ENCODE peak calls at places on chromosomes 16 and 17, in four cellular contexts. B is HEK293T, L is HepG2, Z is K562. V is an unnamed sample.

GRCh38 chr16:46859719-46860152 is 24.4 kb upstream of the GPT2 start:
- DNase-seq in B (no peak), L (peak), Z (no peak), V (no peak)

GRCh38 chr17:14010999-14011692 is 58.2 kb upstream of the COX10 start:
- DNase-seq in B (no peak), L (no peak), Z (no peak), V (no peak)

GRCh38 chr16:3640632-3641501 is 13.6 kb upstream of the DNASE1 start:
- DNase-seq in B (no peak), L (no peak), Z (peak), V (peak)

GRCh38 chr17:77693301-77693700 is 265.2 kb upstream of the TNRC6C start:
- DNase-seq in B (no peak), L (no peak), Z (no peak), V (no peak)

GRCh38 chr16:89759742-89760366 is 38.5 kb downstream of the ZNF276 start:
- DNase-seq in B (no peak), L (no peak), Z (no peak), V (no peak)

GRCh38 chr16:12502671-12503070 is 301.0 kb downstream of the CPPED1 start:
- DNase-seq in B (no peak), L (no peak), Z (no peak), V (no peak)

GRCh38 chr17:61863801-61864126 is 436 bp upstream of the BRIP1 start:
- DNase-seq in B (no peak), L (no peak), Z (no peak), V (no peak)

GRCh38 chr17:948284-948852 is 31.2 kb downstream of the NXN start:
- DNase-seq in B (no peak), L (no peak), Z (no peak), V (peak)

GRCh38 chr16:3135120-3135715 is 389 bp downstream of the ZNF213 start:
- DNase-seq in B (no peak), L (no peak), Z (no peak), V (no peak)

DNA sequence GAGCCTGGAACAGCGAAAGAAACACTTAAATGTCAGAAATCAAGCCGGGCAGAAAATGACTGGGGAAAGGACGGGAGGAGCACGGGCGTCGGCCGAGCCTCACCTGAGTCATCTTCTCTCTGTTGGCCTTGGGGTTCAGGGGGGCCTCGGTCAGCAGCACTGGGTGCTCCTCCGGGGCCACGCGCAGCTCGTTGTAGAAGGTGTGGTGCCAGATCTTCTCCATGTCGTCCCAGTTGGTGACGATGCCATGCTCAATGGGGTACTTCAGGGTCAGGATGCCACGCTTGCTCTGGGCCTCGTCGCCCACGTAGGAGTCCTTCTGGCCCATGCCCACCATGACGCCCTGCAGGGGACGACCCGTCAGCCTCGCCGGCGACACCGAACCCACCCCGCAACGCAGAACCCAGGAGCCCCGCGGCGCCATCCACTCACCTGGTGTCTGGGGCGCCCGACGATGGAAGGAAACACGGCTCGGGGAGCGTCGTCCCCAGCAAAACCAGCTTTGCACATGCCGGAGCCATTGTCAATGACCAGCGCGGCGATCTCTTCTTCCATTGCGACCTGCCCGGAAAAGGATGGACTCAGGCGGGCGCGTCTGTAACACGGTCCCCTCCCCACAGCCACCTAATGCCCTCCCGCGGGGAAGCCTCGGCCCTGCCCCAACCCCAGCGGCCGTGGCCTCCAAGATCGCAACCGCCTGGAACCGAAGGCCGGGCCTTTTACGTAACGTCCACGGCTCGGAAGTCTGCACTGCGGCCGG is 619 bp downstream of the ACTG1 start:
- DNase-seq in B (no peak), L (no peak), Z (no peak), V (no peak)
- TF ChIP-seq ELF4 in B (no peak), L (no peak), Z (no peak), V (no peak)

DNA sequence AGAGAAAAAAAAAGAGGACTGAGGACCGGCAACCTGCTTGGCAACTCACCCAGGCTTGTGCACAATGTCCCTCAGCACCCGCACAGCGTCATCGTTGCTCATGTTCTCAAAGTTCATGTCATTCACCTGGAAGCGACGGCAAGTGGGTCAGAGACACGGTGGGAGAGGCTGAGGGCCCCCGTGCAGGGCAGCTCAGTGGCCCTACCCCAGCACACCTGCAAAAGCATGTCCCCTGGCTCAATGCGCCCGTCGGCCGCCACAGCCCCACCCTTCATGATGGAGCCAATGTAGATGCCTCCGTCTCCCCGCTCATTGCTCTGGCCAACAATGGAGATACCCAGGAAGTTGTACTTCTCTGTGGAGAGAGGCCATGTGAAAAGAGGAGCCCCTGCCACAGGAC is 5.4 kb downstream of the DVL2 start:
- DNase-seq in B (no peak), L (no peak), Z (no peak), V (no peak)
- TF ChIP-seq ELF4 in B (no peak), L (no peak), Z (no peak), V (no peak)

DNA sequence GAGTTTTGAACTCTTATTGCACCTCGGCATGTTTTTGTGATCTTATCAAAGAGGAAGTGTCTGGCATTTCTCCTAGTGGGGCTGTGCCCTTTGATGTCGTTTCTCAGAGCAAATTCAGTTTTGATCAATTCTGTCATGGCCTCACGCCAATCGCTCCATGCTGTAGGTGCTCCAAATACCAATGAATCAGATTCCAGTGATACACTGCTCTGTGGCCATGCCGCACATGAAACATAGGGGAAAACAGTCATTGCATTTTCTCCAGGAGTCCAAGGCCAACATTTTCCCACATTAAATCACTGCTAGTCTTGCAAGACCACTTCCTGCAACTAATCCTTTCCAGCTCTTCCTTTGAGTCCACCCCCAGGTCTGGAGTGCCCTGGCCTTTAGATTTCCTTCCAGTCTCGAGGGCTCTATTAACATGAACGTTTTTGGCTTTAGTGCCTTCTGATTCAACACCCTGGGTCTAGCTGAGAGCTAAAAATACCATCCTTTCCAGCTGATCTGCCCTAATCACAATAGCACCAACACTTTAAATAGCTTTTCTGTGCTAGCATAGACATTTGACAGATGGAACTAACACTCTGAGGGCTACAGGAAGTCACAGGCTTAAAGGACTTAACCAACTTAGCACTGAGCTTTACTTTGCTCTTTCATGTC is 18.2 kb upstream of the RASL10B start:
- DNase-seq in B (no peak), L (peak), Z (no peak), V (no peak)
- TF ChIP-seq ELF4 in B (no peak), L (no peak), Z (no peak), V (no peak)

DNA sequence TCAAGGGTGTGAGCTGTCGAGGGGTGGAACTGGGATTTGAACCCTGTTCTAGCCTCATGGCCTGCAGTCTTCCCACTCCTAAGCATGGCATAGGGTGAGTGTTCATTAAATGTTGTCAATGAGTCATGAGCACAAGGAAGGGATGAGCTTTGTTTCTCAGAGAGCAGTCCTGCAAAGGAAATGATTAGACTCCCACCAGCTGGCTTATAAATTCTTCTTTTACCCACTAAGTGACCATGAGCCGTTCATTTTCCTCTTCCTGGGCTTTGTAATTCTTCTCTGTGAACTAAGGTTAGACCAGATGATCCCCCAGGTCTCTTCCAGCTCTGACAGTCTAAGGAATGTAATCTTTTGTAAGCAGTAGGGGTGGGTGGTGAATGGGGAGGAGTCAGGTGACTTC is 47.9 kb upstream of the HNF1B start:
- DNase-seq in B (no peak), L (no peak), Z (no peak), V (no peak)
- TF ChIP-seq ELF4 in B (no peak), L (no peak), Z (no peak), V (no peak)